ENCODE peak calls at places on chromosomes 16 and 17, in ten cellular contexts. N, D, C, I, L, A, S, R, U and W are unnamed samples.

GRCh38 chr17:37518816-37519215 is 29.1 kb downstream of the DUSP14 start:
- DNase-seq in S (peak; percentile 5), C (no peak), I (no peak), R (no peak), D (no peak), N (no peak), L (no peak), A (no peak), U (no peak), W (no peak)

GRCh38 chr17:39152134-39152884 is 872 bp upstream of the PLXDC1 start:
- DNase-seq in U (no peak), D (no peak), R (no peak), N (no peak), I (peak; percentile 76), A (peak; percentile 58), C (peak; percentile 47), S (no peak), L (no peak), W (no peak)

GRCh38 chr17:35372846-35373531 is 432 bp downstream of the SLFN11 start:
- DNase-seq in I (no peak), N (no peak), S (no peak), U (peak; percentile 10), R (peak; percentile 10), D (no peak), A (peak; percentile 45), L (peak; percentile 26), C (peak; percentile 35), W (no peak)

GRCh38 chr17:38896373-38896954 is 26.6 kb downstream of the LASP1 start:
- DNase-seq in I (no peak), D (no peak), S (no peak), A (no peak), N (no peak), R (no peak), C (no peak), L (no peak), U (no peak), W (no peak)

GRCh38 chr17:4230142-4230541 is 33.6 kb downstream of the ANKFY1 start:
- DNase-seq in C (peak; percentile 50), A (no peak), U (no peak), R (no peak), N (no peak), I (peak; percentile 23), D (no peak), L (peak; percentile 96), S (peak; percentile 90), W (peak; percentile 77)

GRCh38 chr16:83338138-83338537 is 469.6 kb upstream of the HSBP1 start:
- DNase-seq in S (no peak), D (no peak), R (no peak), C (no peak), U (no peak), L (no peak), N (no peak), A (no peak), I (no peak), W (no peak)

GRCh38 chr17:81291662-81292061 is 3.4 kb downstream of the SLC38A10 start:
- DNase-seq in C (peak; percentile 86), L (peak; percentile 27), D (peak; percentile 12), A (peak; percentile 87), U (peak; percentile 61), S (peak; percentile 57), N (peak; percentile 40), R (peak; percentile 65), I (no peak), W (peak; percentile 63)

GRCh38 chr17:50871369-50871768 is 5.2 kb upstream of the TOB1 start:
- DNase-seq in A (peak; percentile 77), I (no peak), S (no peak), U (peak; percentile 22), R (no peak), N (no peak), D (no peak), C (no peak), L (no peak), W (no peak)

GRCh38 chr17:40760105-40761016 is 5.2 kb upstream of the KRT25 start:
- DNase-seq in R (no peak), L (no peak), S (no peak), A (no peak), N (no peak), D (no peak), C (no peak), I (no peak), U (no peak), W (no peak)

GRCh38 chr17:4536259-4536741 is 18.9 kb downstream of the MYBBP1A start:
- DNase-seq in L (no peak), A (no peak), R (no peak), I (no peak), D (peak; percentile 44), S (no peak), C (peak; percentile 75), N (no peak), U (no peak), W (no peak)

GRCh38 chr16:87707714-87708113 is 58.1 kb downstream of the KLHDC4 start:
- DNase-seq in A (no peak), U (no peak), N (no peak), S (no peak), C (no peak), R (no peak), D (no peak), L (no peak), I (no peak), W (no peak)

GRCh38 chr17:28041844-28042656 is 427 bp upstream of the NLK start:
- DNase-seq in A (no peak), D (no peak), R (no peak), U (no peak), C (no peak), N (no peak), S (no peak), I (no peak), L (no peak), W (peak; percentile 39)

GRCh38 chr17:62824290-62825135 is 16.4 kb upstream of the MARCHF10 start:
- DNase-seq in I (no peak), N (no peak), S (peak; percentile 94), D (no peak), A (no peak), R (no peak), U (no peak), C (peak; percentile 72), L (peak; percentile 92), W (peak; percentile 97)